ENCODE peak calls at places on chromosomes 12 and 14, in nine cellular contexts. V is stimulated activated CD4-positive, alpha-beta T cell treated with anti-CD3 and anti-CD28 coated beads, Interleukin-4, amount 100 ng/mL, for 1 hour; K is nucleus accumbens; O is AG04450; N is Calu3; X is psoas muscle; S is HCT116; D is gastrocnemius medialis; U is cardiac muscle cell. W is an unnamed sample.

GRCh38 chr12:94593822-94594442 is 56.4 kb downstream of the TMCC3 start:
- DNase-seq in V (no peak), S (no peak), O (no peak), D (no peak), K (no peak), U (peak), N (no peak), X (no peak), W (no peak)

GRCh38 chr12:2447861-2448260 is 346.9 kb upstream of the FKBP4 start:
- DNase-seq in K (no peak), O (no peak), N (no peak), U (no peak), D (no peak), X (no peak), V (no peak), S (no peak), W (no peak)

GRCh38 chr12:131090254-131091210 is 136.8 kb downstream of the ADGRD1 start:
- DNase-seq in S (no peak), D (no peak), K (no peak), O (no peak), V (no peak), X (no peak), U (no peak), N (no peak), W (no peak)

GRCh38 chr14:100536141-100536540 is 51.1 kb downstream of the BEGAIN start:
- DNase-seq in K (no peak), D (peak), X (no peak), U (no peak), N (no peak), O (no peak), V (no peak), S (no peak), W (no peak)

GRCh38 chr14:100580316-100581227 is 6.6 kb downstream of the BEGAIN start:
- DNase-seq in D (no peak), S (no peak), N (no peak), X (peak), V (no peak), O (no peak), U (no peak), K (no peak), W (no peak)

GRCh38 chr12:130444081-130444480 is 106.4 kb downstream of the PIWIL1 start:
- DNase-seq in D (no peak), U (no peak), V (no peak), O (no peak), K (no peak), N (no peak), S (no peak), X (no peak), W (no peak)

GRCh38 chr14:82313889-82314288 is 780.2 kb upstream of the SEL1L start:
- DNase-seq in O (no peak), N (no peak), V (no peak), X (no peak), D (no peak), K (no peak), U (no peak), S (no peak), W (no peak)

GRCh38 chr14:94173885-94174621 is at the start of gene PPP4R4:
- DNase-seq in V (peak), D (peak), K (peak), O (peak), N (peak), U (peak), X (peak), S (peak), W (peak)

GRCh38 chr12:58580095-58580494 is 340.2 kb downstream of the LRIG3 start:
- DNase-seq in K (no peak), O (no peak), U (no peak), D (no peak), V (no peak), X (no peak), S (no peak), N (no peak), W (no peak)

GRCh38 chr14:80213602-80214001 is 2.3 kb upstream of the DIO2 start:
- DNase-seq in S (peak), D (no peak), U (peak), N (peak), K (no peak), X (no peak), V (no peak), O (no peak), W (peak)

GRCh38 chr14:44963775-44964380 is 1.9 kb downstream of the TOGARAM1 start:
- DNase-seq in X (no peak), D (no peak), U (no peak), V (no peak), S (no peak), N (no peak), O (no peak), K (no peak), W (peak)

GRCh38 chr12:52228931-52229330 is 4.1 kb upstream of the KRT7 start:
- DNase-seq in S (no peak), D (no peak), N (no peak), X (no peak), V (no peak), K (no peak), U (no peak), O (no peak), W (no peak)

GRCh38 chr12:46964496-46965098 is 114.8 kb upstream of the PCED1B start:
- DNase-seq in K (no peak), V (no peak), S (no peak), U (peak), O (peak), N (no peak), D (no peak), X (no peak), W (no peak)

GRCh38 chr12:66641057-66641456 is 37.8 kb downstream of the GRIP1 start:
- DNase-seq in N (no peak), S (no peak), U (no peak), V (no peak), K (no peak), D (no peak), O (no peak), X (no peak), W (no peak)

GRCh38 chr14:92514844-92515509 is 1.4 kb downstream of the RIN3 start:
- DNase-seq in U (peak), D (no peak), K (no peak), S (no peak), O (no peak), V (no peak), X (no peak), N (no peak), W (no peak)

GRCh38 chr12:64395739-64396138 is 5.2 kb upstream of the C12orf56 start:
- DNase-seq in K (no peak), S (no peak), U (peak), O (no peak), N (no peak), V (no peak), D (no peak), X (no peak), W (no peak)

GRCh38 chr12:68559984-68560822 is 50.5 kb upstream of the RAP1B start:
- DNase-seq in S (no peak), V (no peak), O (no peak), D (peak), X (peak), N (no peak), U (peak), K (no peak), W (no peak)

GRCh38 chr12:105948331-105948730 is 190.4 kb downstream of the NUAK1 start:
- DNase-seq in D (no peak), X (no peak), S (no peak), U (peak), O (no peak), K (no peak), V (no peak), N (no peak), W (no peak)

GRCh38 chr12:104602901-104603300 is 146.2 kb downstream of the CHST11 start:
- DNase-seq in S (no peak), D (no peak), V (no peak), O (no peak), N (no peak), X (no peak), U (no peak), K (no peak), W (no peak)

GRCh38 chr12:67268896-67269631 is at the start of gene CAND1:
- DNase-seq in V (peak), N (peak), S (peak), O (peak), X (peak), D (peak), K (peak), U (peak), W (peak)

GRCh38 chr12:54258286-54258685 is 21.6 kb downstream of the CBX5 start:
- DNase-seq in K (no peak), D (no peak), U (peak), N (no peak), V (no peak), X (no peak), S (no peak), O (no peak), W (no peak)

GRCh38 chr12:124510301-124510970 is 57.0 kb downstream of the NCOR2 start:
- DNase-seq in S (no peak), U (no peak), D (peak), X (peak), O (no peak), N (peak), K (no peak), V (no peak), W (peak)

GRCh38 chr14:26808407-26808806 is 210.6 kb upstream of the NOVA1 start:
- DNase-seq in D (no peak), N (no peak), X (no peak), U (peak), S (no peak), K (no peak), O (no peak), V (no peak), W (no peak)

GRCh38 chr14:84864582-84865271 is 665.2 kb upstream of the FLRT2 start:
- DNase-seq in D (no peak), X (no peak), N (no peak), V (no peak), O (no peak), K (no peak), S (no peak), U (no peak), W (no peak)

GRCh38 chr12:101838628-101839323 is 8.0 kb upstream of the GNPTAB start:
- DNase-seq in V (no peak), S (no peak), D (no peak), U (no peak), N (no peak), K (no peak), X (no peak), O (no peak), W (no peak)

GRCh38 chr14:78754059-78754458 is 583.9 kb downstream of the NRXN3 start:
- DNase-seq in X (no peak), N (no peak), O (no peak), S (no peak), K (no peak), V (no peak), D (no peak), U (no peak), W (no peak)

GRCh38 chr12:113259499-113259953 is 38.3 kb downstream of the TPCN1 start:
- DNase-seq in K (no peak), N (no peak), U (peak), O (no peak), S (no peak), X (peak), D (peak), V (no peak), W (no peak)

GRCh38 chr14:35046751-35047536 is 872 bp downstream of the FAM177A1 start:
- DNase-seq in D (peak), U (no peak), S (no peak), X (peak), O (no peak), K (no peak), V (no peak), N (no peak), W (no peak)

GRCh38 chr12:92485356-92486348 is 217.1 kb upstream of the PLEKHG7 start:
- DNase-seq in N (no peak), K (no peak), V (no peak), D (no peak), S (no peak), X (no peak), U (peak), O (no peak), W (no peak)

GRCh38 chr14:74647834-74648361 is 35.9 kb upstream of the LTBP2 start:
- DNase-seq in V (no peak), U (no peak), O (no peak), X (no peak), K (no peak), S (no peak), D (no peak), N (no peak), W (no peak)

GRCh38 chr14:64550539-64551333 is 975 bp downstream of the PPP1R36 start:
- DNase-seq in D (no peak), N (no peak), S (no peak), O (no peak), K (no peak), X (no peak), V (no peak), U (no peak), W (no peak)

GRCh38 chr12:40552868-40553267 is 139.4 kb upstream of the CNTN1 start:
- DNase-seq in K (no peak), D (no peak), S (no peak), X (no peak), O (no peak), U (no peak), N (no peak), V (no peak), W (no peak)

GRCh38 chr12:15978431-15978950 is 67.4 kb downstream of the DERA start:
- DNase-seq in O (no peak), U (peak), N (peak), V (no peak), D (no peak), X (no peak), K (no peak), S (no peak), W (no peak)

GRCh38 chr14:57987596-57988300 is 121.9 kb upstream of the SLC35F4 start:
- DNase-seq in S (no peak), X (no peak), K (no peak), V (no peak), D (no peak), U (no peak), O (no peak), N (peak), W (no peak)

GRCh38 chr12:55658635-55659391 is 22.1 kb downstream of the OR10P1 start:
- DNase-seq in S (no peak), N (no peak), X (no peak), K (no peak), U (peak), D (peak), V (no peak), O (no peak), W (no peak)

GRCh38 chr12:89384050-89384749 is 31.9 kb upstream of the DUSP6 start:
- DNase-seq in U (peak), O (peak), V (no peak), X (no peak), N (peak), S (no peak), K (peak), D (peak), W (no peak)

GRCh38 chr12:111444314-111444705 is 38.6 kb downstream of the SH2B3 start:
- DNase-seq in S (no peak), N (no peak), D (no peak), K (no peak), O (no peak), U (no peak), X (no peak), V (no peak), W (no peak)

GRCh38 chr12:119444462-119445044 is 110.0 kb downstream of the CCDC60 start:
- DNase-seq in S (peak), D (peak), U (peak), V (peak), X (peak), O (no peak), K (no peak), N (peak), W (peak)

GRCh38 chr14:25759251-25759650 is 709.3 kb upstream of the STXBP6 start:
- DNase-seq in V (no peak), O (no peak), K (no peak), D (no peak), X (no peak), N (no peak), S (no peak), U (no peak), W (no peak)

GRCh38 chr12:69097619-69098368 is 141.6 kb upstream of the CPSF6 start:
- DNase-seq in U (peak), D (no peak), N (no peak), X (no peak), O (no peak), V (no peak), S (no peak), K (no peak), W (no peak)